ENCODE peak calls at places on chromosomes 1 and 21, in ten cellular contexts. N, E, T, R, I, J, U, Y, M and X are unnamed samples.

GRCh38 chr1:65698590-65698989 is 94.1 kb upstream of the PDE4B start:
- DNase-seq in N (no peak), E (no peak), T (no peak), R (no peak), I (no peak), J (no peak), U (no peak), Y (no peak), M (no peak), X (no peak)

GRCh38 chr1:206738370-206739366 is 31.9 kb upstream of the IL19 start:
- DNase-seq in N (no peak), E (peak), T (peak), R (no peak), I (no peak), J (peak), U (no peak), Y (peak), M (no peak), X (peak)

GRCh38 chr1:195188821-195189220 is 1419.4 kb downstream of the KCNT2 start:
- DNase-seq in N (no peak), E (no peak), T (no peak), R (no peak), I (no peak), J (no peak), U (no peak), Y (no peak), M (no peak), X (no peak)

GRCh38 chr1:183734600-183735036 is 70.3 kb upstream of the RGL1 start:
- DNase-seq in N (no peak), E (peak), T (no peak), R (no peak), I (no peak), J (peak), U (no peak), Y (no peak), M (no peak), X (no peak)

GRCh38 chr1:213692236-213692831 is 295.4 kb upstream of the PROX1 start:
- DNase-seq in N (no peak), E (no peak), T (no peak), R (no peak), I (no peak), J (no peak), U (no peak), Y (no peak), M (no peak), X (no peak)

GRCh38 chr1:88293791-88294190 is 390.3 kb upstream of the PKN2 start:
- DNase-seq in N (no peak), E (no peak), T (no peak), R (no peak), I (no peak), J (no peak), U (no peak), Y (no peak), M (no peak), X (no peak)

GRCh38 chr1:71521655-71522264 is 440.9 kb upstream of the ZRANB2 start:
- DNase-seq in N (no peak), E (peak), T (peak), R (peak), I (no peak), J (peak), U (no peak), Y (peak), M (no peak), X (peak)

GRCh38 chr1:203200059-203200553 is 13.6 kb upstream of the CHI3L1 start:
- DNase-seq in N (no peak), E (peak), T (peak), R (no peak), I (no peak), J (peak), U (no peak), Y (peak), M (no peak), X (no peak)

GRCh38 chr1:59146651-59147358 is 150.1 kb upstream of the FGGY start:
- DNase-seq in N (peak), E (peak), T (no peak), R (no peak), I (no peak), J (no peak), U (peak), Y (peak), M (peak), X (no peak)

GRCh38 chr1:56626546-56626945 is 18.6 kb upstream of the PRKAA2 start:
- DNase-seq in N (no peak), E (no peak), T (no peak), R (no peak), I (no peak), J (peak), U (no peak), Y (no peak), M (no peak), X (no peak)

GRCh38 chr1:161260939-161261858 is 2.7 kb downstream of the PCP4L1 start:
- DNase-seq in N (no peak), E (no peak), T (no peak), R (no peak), I (no peak), J (no peak), U (peak), Y (no peak), M (no peak), X (peak)

GRCh38 chr1:162466797-162467196 is 30.8 kb upstream of the UHMK1 start:
- DNase-seq in N (no peak), E (no peak), T (no peak), R (no peak), I (no peak), J (no peak), U (no peak), Y (no peak), M (no peak), X (no peak)

GRCh38 chr1:205137901-205138300 is 16.1 kb upstream of the RBBP5 start:
- DNase-seq in N (no peak), E (no peak), T (no peak), R (no peak), I (no peak), J (no peak), U (no peak), Y (no peak), M (no peak), X (no peak)

GRCh38 chr1:173202430-173203145 is 4.5 kb downstream of the TNFSF4 start:
- DNase-seq in N (no peak), E (peak), T (peak), R (no peak), I (no peak), J (peak), U (peak), Y (no peak), M (no peak), X (peak)

GRCh38 chr1:116861137-116861536 is 48.6 kb upstream of the PTGFRN start:
- DNase-seq in N (no peak), E (no peak), T (no peak), R (no peak), I (no peak), J (no peak), U (no peak), Y (no peak), M (no peak), X (no peak)

GRCh38 chr1:13945856-13946255 is 245.9 kb downstream of the PRDM2 start:
- DNase-seq in N (no peak), E (no peak), T (no peak), R (no peak), I (no peak), J (no peak), U (no peak), Y (no peak), M (no peak), X (no peak)

GRCh38 chr1:208081972-208082371 is 162.2 kb downstream of the PLXNA2 start:
- DNase-seq in N (no peak), E (no peak), T (no peak), R (no peak), I (no peak), J (peak), U (no peak), Y (no peak), M (no peak), X (no peak)

GRCh38 chr1:100075773-100076172 is 57.0 kb downstream of the SASS6 start:
- DNase-seq in N (no peak), E (peak), T (no peak), R (no peak), I (no peak), J (no peak), U (no peak), Y (no peak), M (no peak), X (no peak)

GRCh38 chr1:210882414-210883221 is 251.3 kb downstream of the KCNH1 start:
- DNase-seq in N (no peak), E (peak), T (peak), R (no peak), I (no peak), J (no peak), U (peak), Y (no peak), M (no peak), X (no peak)

GRCh38 chr1:17547271-17547670 is 7.8 kb downstream of the ARHGEF10L start:
- DNase-seq in N (no peak), E (no peak), T (no peak), R (peak), I (no peak), J (no peak), U (no peak), Y (no peak), M (no peak), X (no peak)

GRCh38 chr1:17768651-17769241 is 13.6 kb downstream of the ACTL8 start:
- DNase-seq in N (no peak), E (peak), T (no peak), R (no peak), I (no peak), J (peak), U (peak), Y (no peak), M (no peak), X (no peak)

GRCh38 chr21:41777934-41778815 is 11.3 kb upstream of the RIPK4 start:
- DNase-seq in N (no peak), E (peak), T (peak), R (peak), I (no peak), J (peak), U (peak), Y (peak), M (no peak), X (peak)

GRCh38 chr1:24385160-24385939 is 28.2 kb downstream of the STPG1 start:
- DNase-seq in N (no peak), E (peak), T (no peak), R (no peak), I (no peak), J (no peak), U (no peak), Y (no peak), M (peak), X (peak)

GRCh38 chr1:206658264-206658980 is 23.1 kb downstream of the DYRK3 start:
- DNase-seq in N (peak), E (peak), T (peak), R (peak), I (no peak), J (no peak), U (no peak), Y (peak), M (peak), X (peak)

GRCh38 chr1:177206831-177207230 is 36.1 kb downstream of the BRINP2 start:
- DNase-seq in N (no peak), E (no peak), T (no peak), R (no peak), I (no peak), J (peak), U (no peak), Y (no peak), M (no peak), X (no peak)

GRCh38 chr1:235073331-235073967 is 55.2 kb downstream of the TOMM20 start:
- DNase-seq in N (no peak), E (no peak), T (no peak), R (no peak), I (no peak), J (no peak), U (no peak), Y (peak), M (no peak), X (no peak)

GRCh38 chr1:91555074-91555730 is 54.6 kb downstream of the CDC7 start:
- DNase-seq in N (no peak), E (peak), T (peak), R (no peak), I (no peak), J (no peak), U (no peak), Y (no peak), M (no peak), X (no peak)

GRCh38 chr1:244048566-244049141 is 2.4 kb upstream of the ZBTB18 start:
- DNase-seq in N (no peak), E (no peak), T (peak), R (peak), I (no peak), J (no peak), U (no peak), Y (no peak), M (no peak), X (peak)

GRCh38 chr1:116488052-116488451 is 82.8 kb downstream of the CD58 start:
- DNase-seq in N (no peak), E (no peak), T (no peak), R (no peak), I (no peak), J (no peak), U (no peak), Y (no peak), M (no peak), X (no peak)

GRCh38 chr1:7932524-7933149 is 8.0 kb downstream of the TNFRSF9 start:
- DNase-seq in N (no peak), E (no peak), T (no peak), R (no peak), I (no peak), J (no peak), U (no peak), Y (no peak), M (no peak), X (no peak)

GRCh38 chr1:109307363-109308021 is 681 bp upstream of the MYBPHL start:
- DNase-seq in N (no peak), E (no peak), T (no peak), R (peak), I (no peak), J (no peak), U (no peak), Y (no peak), M (no peak), X (peak)